ENCODE peak calls at places on chromosomes 4 and X, in four cellular contexts. T is IMR-90, K is psoas muscle, Z is pancreas. W is an unnamed sample.

GRCh38 chr4:85812776-85813175 is 337.8 kb downstream of the ARHGAP24 start:
- DNase-seq in Z (no peak), T (peak; percentile 33), K (no peak), W (no peak)

GRCh38 chrX:100413231-100413630 is 3.2 kb upstream of the PCDH19 start:
- DNase-seq in T (peak; percentile 48), K (no peak), Z (peak; percentile 39), W (peak; percentile 74)

GRCh38 chr4:147518086-147518485 is 37.2 kb downstream of the EDNRA start:
- DNase-seq in K (no peak), Z (no peak), T (no peak), W (no peak)

GRCh38 chr4:29326816-29327215 is 1393.4 kb upstream of the PCDH7 start:
- DNase-seq in K (no peak), Z (no peak), T (peak; percentile 14), W (peak; percentile 20)

GRCh38 chr4:8817813-8818062 is 53.9 kb downstream of the HMX1 start:
- DNase-seq in K (peak; percentile 28), T (no peak), Z (no peak), W (no peak)

GRCh38 chr4:54228064-54228527 is 997 bp upstream of the PDGFRA start:
- DNase-seq in Z (peak; percentile 58), K (peak; percentile 86), T (peak; percentile 82), W (peak; percentile 90)

GRCh38 chrX:136336623-136337022 is 35.9 kb downstream of the ADGRG4 start:
- DNase-seq in Z (no peak), K (no peak), T (no peak), W (no peak)

GRCh38 chrX:115559672-115560071 is 1.3 kb upstream of the PLS3 start:
- DNase-seq in T (no peak), K (no peak), Z (no peak), W (no peak)

GRCh38 chrX:65971151-65971550 is 68.7 kb downstream of the VSIG4 start:
- DNase-seq in T (no peak), Z (no peak), K (no peak), W (no peak)

GRCh38 chr4:108141213-108142045 is 27.3 kb downstream of the LEF1 start:
- DNase-seq in K (no peak), T (no peak), Z (no peak), W (no peak)

GRCh38 chr4:101238706-101239105 is 108.6 kb downstream of the PPP3CA start:
- DNase-seq in Z (no peak), K (no peak), T (peak; percentile 54), W (peak; percentile 76)

GRCh38 chrX:48580662-48581061 is 6.4 kb downstream of the RBM3 start:
- DNase-seq in Z (no peak), T (no peak), K (no peak), W (no peak)

GRCh38 chrX:55488268-55488558 is 1.4 kb downstream of the USP51 start:
- DNase-seq in Z (no peak), T (no peak), K (no peak), W (no peak)

GRCh38 chrX:48714573-48714972 is 18.0 kb downstream of the SUV39H1 start:
- DNase-seq in Z (no peak), T (peak; percentile 17), K (no peak), W (no peak)

GRCh38 chr4:29867412-29867811 is 852.8 kb upstream of the PCDH7 start:
- DNase-seq in K (no peak), T (no peak), Z (no peak), W (no peak)

GRCh38 chr4:168630445-168631187 is 133.8 kb downstream of the PALLD start:
- DNase-seq in K (no peak), T (peak; percentile 88), Z (no peak), W (peak; percentile 55)

GRCh38 chrX:49166914-49167739 is 4.6 kb downstream of the MAGIX start:
- DNase-seq in T (peak; percentile 73), K (peak; percentile 85), Z (peak; percentile 37), W (peak; percentile 79)

GRCh38 chrX:120250522-120251271 is at the start of gene ZBTB33:
- DNase-seq in Z (peak; percentile 91), T (peak; percentile 92), K (peak; percentile 96), W (peak; percentile 95)

GRCh38 chr4:144338834-144339233 is 198.3 kb upstream of the GYPA start:
- DNase-seq in T (no peak), Z (no peak), K (no peak), W (no peak)

GRCh38 chrX:37926700-37927099 is 79.3 kb upstream of the DYNLT3 start:
- DNase-seq in K (no peak), Z (no peak), T (peak; percentile 41), W (peak; percentile 70)

GRCh38 chr4:159551268-159551667 is 448.4 kb downstream of the RAPGEF2 start:
- DNase-seq in K (no peak), T (no peak), Z (no peak), W (peak; percentile 64)

GRCh38 chr4:77194989-77195388 is 38.0 kb downstream of the CCNG2 start:
- DNase-seq in T (no peak), Z (no peak), K (no peak), W (no peak)

GRCh38 chrX:76109654-76110053 is 63.2 kb upstream of the PBDC1 start:
- DNase-seq in T (no peak), K (no peak), Z (no peak), W (no peak)

GRCh38 chrX:25976683-25977310 is 161.3 kb upstream of the MAGEB18 start:
- DNase-seq in K (no peak), T (no peak), Z (no peak), W (no peak)

GRCh38 chr4:92445127-92445526 is 141.4 kb downstream of the GRID2 start:
- DNase-seq in K (no peak), Z (no peak), T (no peak), W (no peak)

GRCh38 chr4:158667651-158668198 is 4.0 kb downstream of the C4orf46 start:
- DNase-seq in Z (no peak), T (peak; percentile 25), K (no peak), W (peak; percentile 15)

GRCh38 chr4:88276952-88277710 is 7.2 kb downstream of the PPM1K start:
- DNase-seq in Z (no peak), K (no peak), T (no peak), W (no peak)

GRCh38 chrX:1215123-1215823 is 2.8 kb upstream of the CRLF2 start:
- DNase-seq in Z (no peak), T (no peak), K (no peak), W (no peak)

GRCh38 chrX:118974908-118975671 is 672 bp downstream of the LONRF3 start:
- DNase-seq in Z (peak; percentile 58), T (no peak), K (peak; percentile 72), W (peak; percentile 13)

GRCh38 chrX:53188763-53189162 is 36.2 kb downstream of the KDM5C start:
- DNase-seq in T (peak; percentile 39), Z (no peak), K (no peak), W (no peak)

GRCh38 chr4:106569151-106570029 is 200.8 kb upstream of the GIMD1 start:
- DNase-seq in T (peak; percentile 21), Z (no peak), K (peak; percentile 19), W (no peak)

GRCh38 chr4:181659202-181659601 is 584.0 kb upstream of the TENM3 start:
- DNase-seq in K (no peak), T (no peak), Z (no peak), W (peak; percentile 55)

GRCh38 chrX:49192722-49193328 is 6.7 kb upstream of the PRICKLE3 start:
- DNase-seq in T (peak; percentile 25), Z (peak; percentile 35), K (no peak), W (peak; percentile 51)

GRCh38 chr4:54439831-54440243 is 210.7 kb downstream of the PDGFRA start:
- DNase-seq in T (peak; percentile 41), K (peak; percentile 52), Z (no peak), W (peak; percentile 76)

GRCh38 chr4:151931563-151931962 is 170.8 kb upstream of the GATB start:
- DNase-seq in T (no peak), K (no peak), Z (no peak), W (no peak)

GRCh38 chr4:40340034-40340433 is 4.9 kb downstream of the CHRNA9 start:
- DNase-seq in K (no peak), T (no peak), Z (no peak), W (no peak)

GRCh38 chr4:144954224-144954623 is 143.8 kb downstream of the ANAPC10 start:
- DNase-seq in Z (no peak), K (no peak), T (no peak), W (no peak)

GRCh38 chr4:6562931-6563901 is 11.8 kb upstream of the MAN2B2 start:
- DNase-seq in Z (no peak), T (no peak), K (no peak), W (no peak)
- H3K4me3 ChIP-seq in Z (peak overlapping the region; percentile 30), T (peak overlapping the region; percentile 9), K (peak overlapping the region; percentile 63), W (peak overlapping the region; percentile 7)

GRCh38 chr4:156575430-156576073 is 396.0 kb downstream of the PDGFC start:
- DNase-seq in K (no peak), Z (no peak), T (no peak), W (peak; percentile 44)
- TF ChIP-seq CTCF in K (no peak), Z (no peak), T (no peak), W (no peak)

DNA sequence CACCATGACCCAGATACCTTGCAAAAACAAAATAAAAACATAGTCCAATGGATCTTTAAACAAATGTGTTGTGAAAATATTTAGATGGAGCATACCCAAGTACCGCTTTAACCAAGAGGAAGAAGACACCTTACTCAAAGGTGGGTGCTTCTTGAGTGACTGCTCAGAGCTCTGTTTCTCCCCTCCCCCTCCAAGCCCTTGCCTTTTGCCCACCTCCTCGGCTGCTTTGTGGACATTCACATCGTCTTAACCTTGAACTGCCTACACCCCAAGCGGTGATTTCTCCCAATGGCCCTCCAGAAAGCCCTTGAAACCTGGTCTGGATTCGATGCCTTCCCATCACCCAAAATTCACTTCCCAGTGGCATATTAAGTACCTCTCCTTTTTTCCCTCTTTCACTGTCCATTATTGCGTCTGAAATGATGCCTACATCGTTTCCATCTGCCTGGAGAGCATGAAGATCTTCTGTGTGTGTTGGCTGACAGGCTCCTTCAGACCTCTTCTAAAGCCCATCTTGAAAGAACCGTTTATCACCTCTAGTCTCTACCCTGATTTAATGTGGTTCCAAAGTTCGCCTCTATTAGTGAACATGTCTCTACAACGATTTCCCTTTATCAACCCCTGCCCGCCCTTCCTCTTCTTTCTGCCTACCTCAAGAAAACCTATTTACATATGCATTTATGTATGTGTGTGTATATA is 965 bp downstream of the GPRIN3 start:
- DNase-seq in T (no peak), Z (no peak), K (no peak), W (no peak)
- H3K4me3 ChIP-seq in T (no peak overlapping the region), Z (peak overlapping the region; percentile 77), K (peak overlapping the region; percentile 68), W (no peak overlapping the region)

DNA sequence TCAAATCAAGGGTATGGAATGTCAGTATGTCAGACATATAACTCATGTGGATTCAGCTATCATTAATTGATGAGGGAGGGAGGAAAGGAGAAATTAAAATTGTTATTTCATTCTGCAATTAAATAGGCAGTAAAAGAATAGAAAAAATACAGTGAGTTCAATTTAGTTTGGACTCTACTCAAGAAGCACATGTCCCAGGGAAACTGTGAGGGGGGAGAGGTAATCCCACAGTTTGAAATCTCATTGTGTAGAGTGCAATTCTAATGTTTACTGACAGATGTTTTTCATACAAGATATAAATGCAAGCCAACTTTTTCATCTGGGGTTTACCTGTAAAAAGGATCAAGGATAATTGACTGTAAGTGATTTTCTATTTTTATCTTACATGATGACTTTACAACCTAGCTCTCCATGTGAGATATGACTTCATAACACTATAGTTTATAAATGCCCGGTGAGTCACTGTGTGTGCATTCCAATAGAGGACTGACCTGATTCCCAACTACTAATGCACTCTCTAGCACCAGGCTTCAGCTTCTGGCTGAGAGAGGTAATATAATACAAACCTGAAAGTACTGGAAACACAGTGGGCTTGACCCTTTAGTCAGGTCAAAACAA is 35.2 kb upstream of the SCD5 start:
- DNase-seq in T (peak; percentile 94), K (no peak), Z (no peak), W (peak; percentile 79)
- TF ChIP-seq CTCF in T (peak; percentile 25), K (peak; percentile 8), Z (no peak), W (peak; percentile 22)

GRCh38 chrX:40171513-40172168 is 73.9 kb upstream of the BCOR start:
- DNase-seq in Z (no peak), K (peak; percentile 65), T (no peak), W (peak; percentile 41)
- H3K4me3 ChIP-seq in Z (peak overlapping the region; percentile 37), K (peak overlapping the region; percentile 63), T (peak overlapping the region; percentile 40), W (peak overlapping the region; percentile 38)

W was measured in fibroblast of pulmonary artery.